ENCODE peak calls at places on chromosomes 2 and 18, in six cellular contexts. O is cardiac fibroblast, Z is mesenchymal stem cell, T is heart left ventricle, H is MM.1S, W is skeletal muscle cell. Q is an unnamed sample.

GRCh38 chr2:202034249-202035088 is 814 bp downstream of the FZD7 start:
- DNase-seq in T (no peak), H (peak), W (no peak), Z (peak), O (peak), Q (peak)

GRCh38 chr2:52222128-52222527 is 1190.2 kb upstream of the NRXN1 start:
- DNase-seq in T (no peak), W (peak), H (no peak), Z (peak), O (peak), Q (peak)

GRCh38 chr2:84781942-84782716 is 98.8 kb downstream of the TRABD2A start:
- DNase-seq in T (no peak), Z (no peak), O (peak), W (no peak), H (no peak), Q (no peak)

GRCh38 chr2:156340818-156341481 is 8.4 kb upstream of the NR4A2 start:
- DNase-seq in Z (peak), T (no peak), W (no peak), O (no peak), H (peak), Q (peak)

GRCh38 chr2:224865016-224865415 is 148.9 kb upstream of the CCDC195 start:
- DNase-seq in W (no peak), Z (no peak), T (no peak), O (no peak), H (no peak), Q (peak)

GRCh38 chr18:69725855-69726508 is 221.7 kb downstream of the CD226 start:
- DNase-seq in O (no peak), T (no peak), H (no peak), W (no peak), Z (peak), Q (no peak)

GRCh38 chr2:235168174-235168979 is 216.6 kb downstream of the SH3BP4 start:
- DNase-seq in O (no peak), Z (no peak), T (no peak), W (no peak), H (no peak), Q (no peak)

GRCh38 chr2:217551229-217551909 is 451.4 kb downstream of the TNS1 start:
- DNase-seq in Z (peak), W (no peak), O (peak), H (no peak), T (no peak), Q (no peak)

GRCh38 chr2:227612546-227613271 is 1.9 kb downstream of the SCYGR3 start:
- DNase-seq in H (no peak), O (no peak), Z (no peak), W (no peak), T (no peak), Q (no peak)

GRCh38 chr2:116095636-116096035 is 1653.2 kb downstream of the DPP10 start:
- DNase-seq in W (no peak), Z (no peak), T (no peak), O (no peak), H (no peak), Q (no peak)

GRCh38 chr18:10912790-10913560 is 236.4 kb downstream of the PIEZO2 start:
- DNase-seq in Z (peak), H (no peak), O (peak), W (peak), T (no peak), Q (no peak)

GRCh38 chr18:34787931-34788532 is 77.9 kb downstream of the DTNA start:
- DNase-seq in T (peak), Z (peak), W (no peak), H (peak), O (peak), Q (peak)

DNA sequence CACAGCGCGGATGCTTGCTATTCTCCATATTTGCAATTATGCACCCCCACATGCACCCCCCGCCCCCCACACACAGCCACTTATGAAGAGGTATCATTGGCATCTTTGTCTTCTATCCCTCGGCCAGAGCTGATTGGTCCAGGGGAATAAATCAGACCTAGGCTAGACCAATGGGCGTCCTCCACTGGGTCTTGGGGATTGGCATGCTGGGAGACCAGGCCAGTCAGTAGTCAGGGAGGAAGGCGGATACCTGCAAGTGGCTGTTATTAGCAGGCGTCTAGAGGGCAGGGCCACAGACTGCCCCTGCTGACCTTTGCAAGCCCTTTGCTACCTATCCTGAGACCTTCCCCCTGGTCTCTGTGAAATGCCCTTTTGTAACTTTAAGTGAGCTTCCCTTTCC is 30.0 kb downstream of the ATOH8 start:
- DNase-seq in H (no peak), O (no peak), T (no peak), Z (no peak), W (no peak), Q (no peak)
- H3K4me3 ChIP-seq in H (no peak), O (no peak), T (no peak), Z (no peak), W (no peak), Q (no peak)

GRCh38 chr2:54557601-54558187 is 101.6 kb downstream of the SPTBN1 start:
- DNase-seq in T (peak), H (peak), Z (peak), W (no peak), O (peak), Q (peak)

GRCh38 chr2:54558188-54558975 is 102.3 kb downstream of the SPTBN1 start:
- DNase-seq in T (peak), Z (peak), O (peak), H (peak), W (no peak), Q (peak)

GRCh38 chr2:54557211-54557600 is 101.1 kb downstream of the SPTBN1 start:
- DNase-seq in Z (no peak), W (no peak), T (no peak), H (no peak), O (no peak), Q (no peak)

GRCh38 chr2:54555318-54555837 is 99.3 kb downstream of the SPTBN1 start:
- DNase-seq in W (no peak), H (no peak), T (no peak), Z (no peak), O (peak), Q (no peak)

GRCh38 chr2:54556659-54557121 is 100.6 kb downstream of the SPTBN1 start:
- DNase-seq in W (peak), T (no peak), H (no peak), Z (peak), O (peak), Q (no peak)
- H3K4me3 ChIP-seq in W (no peak), T (no peak), H (no peak), Z (peak), O (no peak), Q (no peak)

GRCh38 chr2:170817247-170817998 is 736 bp downstream of the GAD1 start:
- DNase-seq in T (no peak), W (no peak), H (no peak), O (peak), Z (peak), Q (peak)

GRCh38 chr2:170815746-170816498 is 765 bp upstream of the GAD1 start:
- DNase-seq in O (peak), T (no peak), Z (peak), H (peak), W (no peak), Q (peak)

GRCh38 chr2:170816499-170817246 is at the start of gene GAD1:
- DNase-seq in T (no peak), O (peak), Z (peak), H (peak), W (no peak), Q (peak)

GRCh38 chr2:170818294-170819104 is 1.8 kb downstream of the GAD1 start:
- DNase-seq in O (no peak), W (no peak), Z (no peak), H (no peak), T (no peak), Q (no peak)

DNA sequence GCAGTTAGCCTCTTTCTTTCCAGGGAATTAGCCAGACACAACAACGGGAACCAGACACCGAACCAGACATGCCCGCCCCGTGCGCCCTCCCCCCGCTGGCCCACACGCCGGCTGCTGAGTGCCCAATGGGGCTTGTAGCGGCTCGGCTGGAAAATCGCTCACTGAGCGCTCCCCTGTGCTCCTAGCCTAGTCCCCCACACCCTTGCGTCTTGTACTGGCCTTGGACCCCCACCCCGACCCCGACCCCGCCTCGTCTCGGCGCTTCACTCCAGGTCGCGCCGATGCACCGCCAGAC is 1.3 kb downstream of the GAD1 start:
- DNase-seq in H (no peak), W (no peak), Z (no peak), O (no peak), T (no peak), Q (no peak)
- H3K4me3 ChIP-seq in H (no peak), W (no peak), Z (peak), O (no peak), T (peak), Q (peak)

DNA sequence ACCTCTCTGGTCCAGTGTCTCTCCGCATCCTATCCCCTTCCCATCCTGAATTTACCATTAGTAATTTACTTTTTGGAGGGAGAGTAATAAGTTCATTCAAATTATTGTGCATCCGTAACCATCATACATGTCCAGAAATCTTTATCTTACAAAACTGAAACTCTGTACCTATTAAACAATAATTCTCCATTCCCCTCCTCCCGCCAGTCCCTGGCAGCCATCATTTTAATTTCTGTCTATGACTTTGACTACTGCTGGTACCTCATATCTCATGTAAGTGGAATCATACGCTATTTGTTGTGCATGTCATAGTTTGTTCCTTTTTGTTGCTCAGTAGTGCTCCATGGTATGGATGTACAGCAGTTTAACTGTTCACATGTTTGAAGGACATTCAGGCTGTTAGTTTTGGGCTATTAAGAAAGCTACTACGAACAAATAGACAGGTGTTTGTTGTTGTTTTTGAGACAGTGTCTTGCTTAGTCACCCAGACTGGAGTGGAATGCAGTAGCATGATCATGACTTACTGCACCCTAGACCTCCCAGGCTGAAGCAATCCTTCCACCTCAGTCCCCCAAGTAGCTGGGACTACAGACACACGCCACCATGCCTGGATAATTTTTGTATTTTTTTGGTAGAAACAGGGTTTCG is 2.0 kb downstream of the LIMS1 start:
- DNase-seq in W (no peak), T (no peak), Z (peak), H (no peak), O (peak), Q (no peak)
- H3K4me3 ChIP-seq in W (peak), T (peak), Z (peak), H (peak), O (peak), Q (peak)

GRCh38 chr2:69095246-69095645 is 82.3 kb downstream of the ANTXR1 start:
- DNase-seq in O (peak), W (peak), H (no peak), T (no peak), Z (peak), Q (peak)
- H3K4me3 ChIP-seq in O (no peak), W (no peak), H (no peak), T (no peak), Z (no peak), Q (no peak)

GRCh38 chr2:55992465-55992864 is 68.9 kb upstream of the EFEMP1 start:
- DNase-seq in W (peak), H (no peak), T (peak), Z (peak), O (peak), Q (no peak)
- H3K4me3 ChIP-seq in W (no peak), H (no peak), T (no peak), Z (no peak), O (no peak), Q (no peak)

DNA sequence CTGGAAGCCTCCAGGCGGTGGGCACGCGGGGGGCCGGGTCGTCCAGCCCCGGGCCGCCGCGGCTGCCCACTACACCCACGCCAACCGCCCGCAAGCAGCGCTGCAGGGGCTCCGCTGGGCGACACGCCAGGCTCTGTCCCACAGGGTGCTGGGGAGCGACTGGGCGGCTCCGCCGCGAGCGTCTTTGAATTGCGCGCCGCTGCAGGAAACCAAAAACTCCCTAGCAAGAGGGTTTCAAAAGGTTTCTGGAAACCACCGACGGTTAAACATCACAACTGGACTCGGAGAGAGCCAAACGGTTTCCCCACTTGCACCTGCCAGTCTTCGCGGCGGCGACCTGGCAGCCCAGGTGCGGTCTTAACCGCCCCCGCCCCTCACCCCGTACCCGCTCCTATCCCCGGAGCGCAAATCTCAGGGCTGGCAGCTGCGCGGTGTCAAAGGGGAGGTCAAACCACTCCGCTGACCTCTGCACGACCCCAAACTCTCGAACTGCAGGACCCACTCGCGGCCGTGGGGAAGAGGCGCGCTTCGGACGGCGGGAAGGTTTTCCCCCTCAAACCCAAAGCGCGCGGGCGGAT is 1.0 kb downstream of the CXCR4 start:
- DNase-seq in H (peak), Z (no peak), O (peak), W (no peak), T (peak), Q (peak)
- H3K4me3 ChIP-seq in H (peak), Z (peak), O (peak), W (peak), T (peak), Q (peak)

GRCh38 chr2:11535899-11536344 is 2.1 kb downstream of the GREB1 start:
- DNase-seq in O (no peak), T (no peak), W (no peak), H (no peak), Z (no peak), Q (no peak)
- H3K4me3 ChIP-seq in O (no peak), T (no peak), W (no peak), H (no peak), Z (no peak), Q (no peak)

DNA sequence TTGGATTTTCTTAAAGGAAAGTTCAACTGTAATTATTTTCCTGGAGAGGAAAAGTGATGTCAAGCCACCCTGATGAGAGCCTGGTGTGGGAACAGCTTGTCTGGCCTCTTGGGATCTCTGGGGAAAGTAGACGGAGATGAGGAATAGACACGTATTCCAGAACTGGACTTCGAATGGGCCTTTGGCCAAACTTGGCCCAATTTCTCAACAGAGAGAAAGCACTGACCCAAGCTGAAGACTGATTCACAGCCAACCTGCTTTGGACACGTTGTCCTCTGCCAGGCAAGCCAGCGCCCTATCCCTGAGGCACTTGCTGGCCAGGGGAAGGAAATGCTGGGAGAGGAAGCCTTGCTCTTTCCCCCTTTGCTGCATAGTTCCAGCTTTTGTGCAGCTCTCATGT is 70.8 kb upstream of the CTAGE1 start:
- DNase-seq in O (peak), H (no peak), T (peak), W (no peak), Z (no peak), Q (no peak)
- H3K4me3 ChIP-seq in O (no peak), H (no peak), T (no peak), W (no peak), Z (no peak), Q (no peak)

GRCh38 chr2:172307800-172308199 is 119.6 kb upstream of the ITGA6 start:
- DNase-seq in O (no peak), W (no peak), T (peak), H (no peak), Z (peak), Q (peak)

GRCh38 chr2:172305066-172305465 is 122.3 kb upstream of the ITGA6 start:
- DNase-seq in T (no peak), Z (no peak), H (no peak), O (no peak), W (peak), Q (no peak)

GRCh38 chr2:172313715-172314341 is 113.6 kb upstream of the ITGA6 start:
- DNase-seq in W (no peak), H (no peak), T (no peak), O (no peak), Z (no peak), Q (no peak)

GRCh38 chr2:172311921-172312345 is 115.5 kb upstream of the ITGA6 start:
- DNase-seq in O (no peak), T (peak), W (peak), Z (peak), H (no peak), Q (no peak)

DNA sequence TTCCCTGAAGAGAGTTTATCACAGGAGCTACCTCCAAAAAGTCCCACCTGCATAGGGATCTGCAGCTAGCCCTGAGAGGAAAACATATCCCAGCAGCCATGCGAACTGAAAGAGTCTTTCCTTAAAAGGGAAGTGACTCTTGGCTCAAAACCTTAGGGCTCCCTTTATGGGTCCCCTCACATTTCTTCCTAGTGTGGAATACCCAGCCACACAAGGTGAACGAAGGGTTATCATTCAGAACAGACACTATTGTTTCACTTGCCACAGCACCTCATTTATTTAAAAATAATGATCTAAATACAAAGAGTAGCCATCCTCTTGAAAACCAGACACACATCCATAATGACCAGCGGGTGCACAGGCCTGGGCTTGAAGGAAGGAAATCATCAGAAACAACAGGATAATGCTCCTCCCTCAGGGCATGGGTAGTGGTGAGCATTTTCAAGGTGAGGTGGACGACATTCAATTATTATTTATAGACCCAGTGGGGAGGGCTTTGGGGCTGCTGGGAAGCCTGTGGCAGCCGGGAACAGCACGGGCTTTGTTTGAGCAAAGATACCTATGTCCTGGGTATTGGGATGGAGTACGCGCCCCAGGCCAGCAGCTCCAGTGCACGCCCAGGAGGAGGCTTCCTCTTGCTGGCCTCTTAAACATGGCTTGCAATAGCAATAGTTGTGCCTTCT is 119.0 kb upstream of the ITGA6 start:
- DNase-seq in T (no peak), H (no peak), W (no peak), Z (no peak), O (no peak), Q (no peak)
- H3K4me3 ChIP-seq in T (no peak), H (no peak), W (no peak), Z (no peak), O (no peak), Q (no peak)